ENCODE peak calls at places on chromosome 13, in nine cellular contexts. One of them, this sample, is unnamed.

GRCh38 chr13:67308004-67308772 is 78.1 kb upstream of the PCDH9 start:
- DNase-seq in ovary: no peak
- DNase-seq in breast epithelium: no peak
- DNase-seq in adrenal gland: no peak
- DNase-seq in GM12878: no peak
- DNase-seq in testis: no peak
- DNase-seq in IMR-90: no peak
- DNase-seq in sigmoid colon: no peak
- DNase-seq in tibial nerve: no peak
- DNase-seq in this sample: no peak

GRCh38 chr13:47858678-47859050 is 142.4 kb downstream of the SUCLA2 start:
- DNase-seq in sigmoid colon: no peak
- DNase-seq in ovary: no peak
- DNase-seq in testis: no peak
- DNase-seq in IMR-90: peak; percentile 64
- DNase-seq in tibial nerve: no peak
- DNase-seq in GM12878: no peak
- DNase-seq in adrenal gland: no peak
- DNase-seq in breast epithelium: no peak
- DNase-seq in this sample: no peak

GRCh38 chr13:21365574-21365973 is 93.5 kb downstream of the ZDHHC20 start:
- DNase-seq in sigmoid colon: no peak
- DNase-seq in breast epithelium: no peak
- DNase-seq in testis: no peak
- DNase-seq in IMR-90: no peak
- DNase-seq in GM12878: no peak
- DNase-seq in tibial nerve: no peak
- DNase-seq in adrenal gland: no peak
- DNase-seq in ovary: no peak
- DNase-seq in this sample: no peak

GRCh38 chr13:41458187-41458938 is 1.0 kb downstream of the RGCC start:
- DNase-seq in adrenal gland: no peak
- DNase-seq in tibial nerve: no peak
- DNase-seq in testis: no peak
- DNase-seq in sigmoid colon: peak; percentile 67
- DNase-seq in GM12878: no peak
- DNase-seq in breast epithelium: no peak
- DNase-seq in IMR-90: peak; percentile 46
- DNase-seq in ovary: no peak
- DNase-seq in this sample: peak; percentile 32

GRCh38 chr13:64305246-64305645 is 2889.6 kb upstream of the PCDH20 start:
- DNase-seq in sigmoid colon: no peak
- DNase-seq in IMR-90: peak; percentile 58
- DNase-seq in GM12878: no peak
- DNase-seq in adrenal gland: no peak
- DNase-seq in testis: no peak
- DNase-seq in tibial nerve: no peak
- DNase-seq in breast epithelium: no peak
- DNase-seq in ovary: no peak
- DNase-seq in this sample: no peak

GRCh38 chr13:80084086-80084676 is 256.7 kb downstream of the SPRY2 start:
- DNase-seq in tibial nerve: no peak
- DNase-seq in GM12878: no peak
- DNase-seq in IMR-90: peak; percentile 93
- DNase-seq in breast epithelium: no peak
- DNase-seq in testis: no peak
- DNase-seq in sigmoid colon: no peak
- DNase-seq in adrenal gland: no peak
- DNase-seq in ovary: no peak
- DNase-seq in this sample: no peak

GRCh38 chr13:97977376-97977705 is 23.9 kb downstream of the IPO5 start:
- DNase-seq in GM12878: no peak
- DNase-seq in sigmoid colon: no peak
- DNase-seq in testis: no peak
- DNase-seq in IMR-90: no peak
- DNase-seq in tibial nerve: no peak
- DNase-seq in ovary: no peak
- DNase-seq in breast epithelium: no peak
- DNase-seq in adrenal gland: no peak
- DNase-seq in this sample: no peak

GRCh38 chr13:40476175-40476958 is 190.1 kb downstream of the FOXO1 start:
- DNase-seq in testis: no peak
- DNase-seq in tibial nerve: no peak
- DNase-seq in GM12878: no peak
- DNase-seq in ovary: no peak
- DNase-seq in IMR-90: no peak
- DNase-seq in breast epithelium: no peak
- DNase-seq in adrenal gland: no peak
- DNase-seq in sigmoid colon: no peak
- DNase-seq in this sample: no peak

GRCh38 chr13:45472171-45472705 is 7.5 kb downstream of the COG3 start:
- DNase-seq in IMR-90: peak; percentile 20
- DNase-seq in breast epithelium: no peak
- DNase-seq in testis: no peak
- DNase-seq in adrenal gland: no peak
- DNase-seq in tibial nerve: no peak
- DNase-seq in GM12878: no peak
- DNase-seq in ovary: no peak
- DNase-seq in sigmoid colon: no peak
- DNase-seq in this sample: no peak

GRCh38 chr13:45750566-45750965 is 48.4 kb downstream of the CBY2 start:
- DNase-seq in breast epithelium: no peak
- DNase-seq in IMR-90: no peak
- DNase-seq in testis: no peak
- DNase-seq in tibial nerve: no peak
- DNase-seq in GM12878: no peak
- DNase-seq in adrenal gland: no peak
- DNase-seq in sigmoid colon: no peak
- DNase-seq in ovary: no peak
- DNase-seq in this sample: no peak

GRCh38 chr13:109028626-109029025 is 399.2 kb downstream of the MYO16 start:
- DNase-seq in breast epithelium: no peak
- DNase-seq in IMR-90: no peak
- DNase-seq in GM12878: no peak
- DNase-seq in adrenal gland: no peak
- DNase-seq in sigmoid colon: no peak
- DNase-seq in tibial nerve: no peak
- DNase-seq in testis: no peak
- DNase-seq in ovary: no peak
- DNase-seq in this sample: no peak

GRCh38 chr13:113049521-113049941 is 56.1 kb upstream of the F7 start:
- DNase-seq in breast epithelium: no peak
- DNase-seq in ovary: no peak
- DNase-seq in testis: peak; percentile 65
- DNase-seq in tibial nerve: no peak
- DNase-seq in adrenal gland: no peak
- DNase-seq in sigmoid colon: peak; percentile 60
- DNase-seq in IMR-90: no peak
- DNase-seq in GM12878: no peak
- DNase-seq in this sample: peak; percentile 42

GRCh38 chr13:77448689-77449088 is 86.8 kb upstream of the SCEL start:
- DNase-seq in tibial nerve: no peak
- DNase-seq in ovary: no peak
- DNase-seq in sigmoid colon: no peak
- DNase-seq in testis: no peak
- DNase-seq in GM12878: no peak
- DNase-seq in breast epithelium: no peak
- DNase-seq in adrenal gland: peak; percentile 8
- DNase-seq in IMR-90: no peak
- DNase-seq in this sample: no peak

GRCh38 chr13:42656136-42656535 is 82.2 kb downstream of the TNFSF11 start:
- DNase-seq in IMR-90: no peak
- DNase-seq in tibial nerve: no peak
- DNase-seq in breast epithelium: no peak
- DNase-seq in GM12878: no peak
- DNase-seq in testis: no peak
- DNase-seq in ovary: no peak
- DNase-seq in sigmoid colon: no peak
- DNase-seq in adrenal gland: no peak
- DNase-seq in this sample: no peak

GRCh38 chr13:76129305-76130040 is 493.3 kb downstream of the LMO7 start:
- DNase-seq in sigmoid colon: no peak
- DNase-seq in adrenal gland: no peak
- DNase-seq in tibial nerve: no peak
- DNase-seq in GM12878: no peak
- DNase-seq in testis: no peak
- DNase-seq in IMR-90: no peak
- DNase-seq in breast epithelium: no peak
- DNase-seq in ovary: no peak
- DNase-seq in this sample: no peak

GRCh38 chr13:75326173-75327131 is 155.5 kb downstream of the TBC1D4 start:
- DNase-seq in adrenal gland: peak; percentile 31
- DNase-seq in IMR-90: peak; percentile 53
- DNase-seq in testis: no peak
- DNase-seq in ovary: no peak
- DNase-seq in breast epithelium: no peak
- DNase-seq in GM12878: no peak
- DNase-seq in sigmoid colon: no peak
- DNase-seq in tibial nerve: no peak
- DNase-seq in this sample: no peak

GRCh38 chr13:102825921-102826706 is 19.7 kb upstream of the ERCC5 start:
- DNase-seq in adrenal gland: no peak
- DNase-seq in IMR-90: peak; percentile 93
- DNase-seq in sigmoid colon: no peak
- DNase-seq in breast epithelium: no peak
- DNase-seq in ovary: no peak
- DNase-seq in GM12878: no peak
- DNase-seq in tibial nerve: no peak
- DNase-seq in testis: no peak
- DNase-seq in this sample: no peak

GRCh38 chr13:112614835-112615234 is 26.9 kb upstream of the TUBGCP3 start:
- DNase-seq in adrenal gland: no peak
- DNase-seq in GM12878: no peak
- DNase-seq in ovary: no peak
- DNase-seq in testis: no peak
- DNase-seq in sigmoid colon: no peak
- DNase-seq in tibial nerve: no peak
- DNase-seq in IMR-90: no peak
- DNase-seq in breast epithelium: no peak
- DNase-seq in this sample: no peak

GRCh38 chr13:28136916-28137315 is 1.4 kb upstream of the PAN3 start:
- DNase-seq in ovary: no peak
- DNase-seq in sigmoid colon: no peak
- DNase-seq in breast epithelium: no peak
- DNase-seq in testis: no peak
- DNase-seq in tibial nerve: no peak
- DNase-seq in IMR-90: no peak
- DNase-seq in GM12878: no peak
- DNase-seq in adrenal gland: no peak
- DNase-seq in this sample: no peak

GRCh38 chr13:44155422-44156293 is 218.0 kb upstream of the SERP2 start:
- DNase-seq in ovary: peak; percentile 79
- DNase-seq in adrenal gland: peak; percentile 29
- DNase-seq in tibial nerve: peak; percentile 59
- DNase-seq in testis: peak; percentile 74
- DNase-seq in GM12878: no peak
- DNase-seq in IMR-90: peak; percentile 45
- DNase-seq in breast epithelium: peak; percentile 57
- DNase-seq in sigmoid colon: peak; percentile 93
- DNase-seq in this sample: peak; percentile 67

GRCh38 chr13:44158741-44159632 is 214.6 kb upstream of the SERP2 start:
- DNase-seq in adrenal gland: no peak
- DNase-seq in testis: no peak
- DNase-seq in IMR-90: no peak
- DNase-seq in ovary: no peak
- DNase-seq in tibial nerve: no peak
- DNase-seq in GM12878: no peak
- DNase-seq in breast epithelium: no peak
- DNase-seq in sigmoid colon: no peak
- DNase-seq in this sample: no peak

GRCh38 chr13:44157614-44158013 is 216.0 kb upstream of the SERP2 start:
- DNase-seq in sigmoid colon: no peak
- DNase-seq in IMR-90: no peak
- DNase-seq in ovary: no peak
- DNase-seq in breast epithelium: no peak
- DNase-seq in adrenal gland: no peak
- DNase-seq in testis: no peak
- DNase-seq in GM12878: no peak
- DNase-seq in tibial nerve: no peak
- DNase-seq in this sample: no peak

GRCh38 chr13:44158055-44158655 is 215.5 kb upstream of the SERP2 start:
- DNase-seq in ovary: no peak
- DNase-seq in adrenal gland: no peak
- DNase-seq in IMR-90: no peak
- DNase-seq in testis: no peak
- DNase-seq in breast epithelium: no peak
- DNase-seq in tibial nerve: peak; percentile 15
- DNase-seq in GM12878: no peak
- DNase-seq in sigmoid colon: no peak
- DNase-seq in this sample: no peak

GRCh38 chr13:44156294-44156658 is 217.3 kb upstream of the SERP2 start:
- DNase-seq in breast epithelium: no peak
- DNase-seq in ovary: no peak
- DNase-seq in tibial nerve: no peak
- DNase-seq in GM12878: no peak
- DNase-seq in testis: no peak
- DNase-seq in sigmoid colon: no peak
- DNase-seq in adrenal gland: no peak
- DNase-seq in IMR-90: no peak
- DNase-seq in this sample: no peak
- H3K27ac ChIP-seq in breast epithelium: peak overlapping the region; percentile 57
- H3K27ac ChIP-seq in ovary: no peak overlapping the region
- H3K27ac ChIP-seq in tibial nerve: no peak overlapping the region
- H3K27ac ChIP-seq in GM12878: no peak overlapping the region
- H3K27ac ChIP-seq in testis: no peak overlapping the region
- H3K27ac ChIP-seq in sigmoid colon: peak overlapping the region; percentile 81
- H3K27ac ChIP-seq in adrenal gland: no peak overlapping the region
- H3K27ac ChIP-seq in IMR-90: no peak overlapping the region
- H3K27ac ChIP-seq in this sample: no peak overlapping the region

GRCh38 chr13:49791753-49792549 is 531 bp downstream of the KPNA3 start:
- DNase-seq in GM12878: no peak
- DNase-seq in IMR-90: peak; percentile 36
- DNase-seq in tibial nerve: peak; percentile 21
- DNase-seq in ovary: peak; percentile 40
- DNase-seq in sigmoid colon: peak; percentile 70
- DNase-seq in adrenal gland: peak; percentile 49
- DNase-seq in testis: peak; percentile 61
- DNase-seq in breast epithelium: no peak
- DNase-seq in this sample: peak; percentile 82
- TF ChIP-seq POLR2A in GM12878: peak; percentile 70
- TF ChIP-seq POLR2A in IMR-90: peak; percentile 55
- TF ChIP-seq POLR2A in tibial nerve: no peak
- TF ChIP-seq POLR2A in ovary: no peak
- TF ChIP-seq POLR2A in sigmoid colon: no peak
- TF ChIP-seq POLR2A in adrenal gland: no peak
- TF ChIP-seq POLR2A in testis: no peak
- TF ChIP-seq POLR2A in breast epithelium: no peak
- TF ChIP-seq POLR2A in this sample: no peak

GRCh38 chr13:35718084-35718483 is 241.6 kb upstream of the MAB21L1 start:
- DNase-seq in sigmoid colon: no peak
- DNase-seq in GM12878: no peak
- DNase-seq in breast epithelium: no peak
- DNase-seq in adrenal gland: no peak
- DNase-seq in ovary: no peak
- DNase-seq in IMR-90: no peak
- DNase-seq in tibial nerve: no peak
- DNase-seq in testis: no peak
- DNase-seq in this sample: no peak
- TF ChIP-seq CTCF in sigmoid colon: no peak
- TF ChIP-seq CTCF in GM12878: no peak
- TF ChIP-seq CTCF in breast epithelium: no peak
- TF ChIP-seq CTCF in adrenal gland: no peak
- TF ChIP-seq CTCF in ovary: no peak
- TF ChIP-seq CTCF in IMR-90: no peak
- TF ChIP-seq CTCF in tibial nerve: no peak
- TF ChIP-seq CTCF in testis: no peak
- TF ChIP-seq CTCF in this sample: no peak

GRCh38 chr13:73158851-73159250 is 100.0 kb downstream of the KLF5 start:
- DNase-seq in testis: no peak
- DNase-seq in ovary: no peak
- DNase-seq in adrenal gland: no peak
- DNase-seq in GM12878: no peak
- DNase-seq in sigmoid colon: no peak
- DNase-seq in IMR-90: peak; percentile 75
- DNase-seq in tibial nerve: no peak
- DNase-seq in breast epithelium: no peak
- DNase-seq in this sample: no peak
- H3K27ac ChIP-seq in testis: no peak overlapping the region
- H3K27ac ChIP-seq in ovary: no peak overlapping the region
- H3K27ac ChIP-seq in adrenal gland: no peak overlapping the region
- H3K27ac ChIP-seq in GM12878: no peak overlapping the region
- H3K27ac ChIP-seq in sigmoid colon: no peak overlapping the region
- H3K27ac ChIP-seq in IMR-90: no peak overlapping the region
- H3K27ac ChIP-seq in tibial nerve: no peak overlapping the region
- H3K27ac ChIP-seq in breast epithelium: no peak overlapping the region
- H3K27ac ChIP-seq in this sample: no peak overlapping the region

This sample was measured in heart left ventricle.